ENCODE peak calls at places on chromosomes 1 and 21, in seven cellular contexts. M is renal cortical epithelial cell; K is endothelial cell; G is stimulated activated CD4-positive, alpha-beta T cell treated with anti-CD3 and anti-CD28 coated beads, Interleukin-12 subunit alpha, Interleukin-12 subunit beta, amount 100 ng/mL, for 4 hours; R is EL; I is GM12892; J is endothelial cell of umbilical vein. E is an unnamed sample.

GRCh38 chr1:167683641-167684502 is 37.9 kb upstream of the MPZL1 start:
- DNase-seq in I (no peak), R (peak), K (peak), M (no peak), G (no peak), J (no peak), E (no peak)

GRCh38 chr1:145995148-145995851 is 1.1 kb downstream of the TXNIP start:
- DNase-seq in I (no peak), J (peak), G (no peak), K (no peak), M (no peak), R (no peak), E (no peak)

GRCh38 chr1:115649964-115650363 is 8.2 kb downstream of the VANGL1 start:
- DNase-seq in G (no peak), J (peak), R (no peak), I (no peak), K (no peak), M (no peak), E (no peak)

GRCh38 chr1:202205523-202206190 is 12.1 kb downstream of the LGR6 start:
- DNase-seq in J (no peak), K (peak), I (no peak), M (no peak), R (no peak), G (no peak), E (no peak)

GRCh38 chr1:164735315-164736052 is 176.5 kb downstream of the PBX1 start:
- DNase-seq in I (no peak), J (no peak), R (peak), G (no peak), M (peak), K (no peak), E (peak)

GRCh38 chr21:42227909-42228708 is 9.2 kb downstream of the ABCG1 start:
- DNase-seq in I (peak), R (peak), K (peak), M (peak), G (peak), J (peak), E (peak)

GRCh38 chr1:203156280-203156679 is 19.3 kb downstream of the MYBPH start:
- DNase-seq in J (no peak), I (no peak), K (no peak), R (no peak), M (no peak), G (no peak), E (no peak)

GRCh38 chr1:202688401-202688800 is 21.9 kb downstream of the SYT2 start:
- DNase-seq in K (no peak), G (no peak), M (no peak), R (no peak), J (no peak), I (no peak), E (no peak)

GRCh38 chr21:28632718-28633408 is 359.8 kb downstream of the LTN1 start:
- DNase-seq in I (no peak), G (no peak), K (no peak), J (peak), R (peak), M (no peak), E (peak)

GRCh38 chr1:160407819-160408801 is 7.7 kb downstream of the VANGL2 start:
- DNase-seq in J (no peak), I (no peak), G (no peak), R (peak), K (no peak), M (peak), E (peak)

GRCh38 chr1:23643668-23644554 is 47.7 kb upstream of the RPL11 start:
- DNase-seq in G (no peak), I (no peak), M (no peak), R (no peak), J (no peak), K (no peak), E (no peak)

GRCh38 chr1:25641931-25642611 is 25.5 kb downstream of the MAN1C1 start:
- DNase-seq in I (no peak), K (no peak), M (no peak), G (no peak), R (peak), J (peak), E (no peak)

GRCh38 chr1:7915826-7916225 is 24.8 kb downstream of the TNFRSF9 start:
- DNase-seq in K (no peak), G (peak), J (no peak), I (no peak), M (no peak), R (no peak), E (no peak)

GRCh38 chr1:153260980-153261792 is 1.7 kb downstream of the LORICRIN start:
- DNase-seq in K (peak), M (no peak), I (peak), J (no peak), G (peak), R (no peak), E (peak)

GRCh38 chr1:214076341-214077035 is 88.7 kb downstream of the PROX1 start:
- DNase-seq in K (no peak), I (no peak), J (no peak), G (no peak), M (no peak), R (no peak), E (no peak)

GRCh38 chr1:95582191-95582590 is 348.2 kb downstream of the RWDD3 start:
- DNase-seq in M (no peak), K (no peak), I (no peak), G (no peak), J (no peak), R (no peak), E (no peak)

GRCh38 chr1:44645466-44646244 is 28.6 kb downstream of the TMEM53 start:
- DNase-seq in R (no peak), G (no peak), M (no peak), I (no peak), K (no peak), J (no peak), E (no peak)

GRCh38 chr1:32925360-32926142 is 24.4 kb upstream of the TMEM54 start:
- DNase-seq in J (peak), M (peak), I (no peak), K (peak), R (no peak), G (no peak), E (peak)

GRCh38 chr1:164635074-164635783 is 76.2 kb downstream of the PBX1 start:
- DNase-seq in I (no peak), K (no peak), G (no peak), R (no peak), M (no peak), J (no peak), E (no peak)

GRCh38 chr1:163761898-163762297 is 440.1 kb downstream of the NUF2 start:
- DNase-seq in R (no peak), J (no peak), K (no peak), I (no peak), M (no peak), G (no peak), E (no peak)

GRCh38 chr21:17455451-17455850 is 57.4 kb upstream of the CXADR start:
- DNase-seq in M (peak), I (no peak), K (no peak), J (no peak), G (no peak), R (no peak), E (peak)

GRCh38 chr1:168119750-168120149 is 17.0 kb downstream of the GPR161 start:
- DNase-seq in M (no peak), G (no peak), R (no peak), I (no peak), J (no peak), K (no peak), E (no peak)

GRCh38 chr21:29938968-29939858 is 583 bp downstream of the GRIK1 start:
- DNase-seq in R (no peak), M (no peak), G (no peak), I (no peak), K (peak), J (no peak), E (peak)

GRCh38 chr1:53599461-53599860 is 139.5 kb downstream of the GLIS1 start:
- DNase-seq in M (no peak), R (no peak), G (no peak), I (no peak), K (no peak), J (no peak), E (no peak)

GRCh38 chr1:18109756-18110597 is 2.4 kb downstream of the IGSF21 start:
- DNase-seq in I (no peak), M (no peak), R (no peak), K (peak), J (no peak), G (peak), E (peak)

GRCh38 chr1:74395492-74395891 is 116.9 kb downstream of the LRRC53 start:
- DNase-seq in G (no peak), M (no peak), J (no peak), K (no peak), R (no peak), I (no peak), E (no peak)

GRCh38 chr1:179954494-179955317 is at the start of gene CEP350:
- DNase-seq in M (peak), K (peak), R (peak), J (peak), I (peak), G (peak), E (peak)

GRCh38 chr21:28767523-28767922 is 225.2 kb downstream of the LTN1 start:
- DNase-seq in I (no peak), K (no peak), J (no peak), R (no peak), M (no peak), G (no peak), E (no peak)

GRCh38 chr21:17688912-17689874 is 76.5 kb upstream of the BTG3 start:
- DNase-seq in J (no peak), R (peak), G (peak), K (no peak), I (no peak), M (peak), E (peak)

GRCh38 chr1:91699339-91699970 is 186.5 kb downstream of the TGFBR3 start:
- DNase-seq in R (peak), M (no peak), K (no peak), G (no peak), J (no peak), I (no peak), E (no peak)